ENCODE peak calls at places on chromosomes 4 and X, in five cellular contexts. W is A172, T is neural crest cell, D is pancreas, O is AG20443. H is an unnamed sample.

GRCh38 chr4:118834960-118835895 is 698 bp downstream of the SEC24D start:
- DNase-seq in W (peak), T (peak), D (peak), O (peak), H (peak)

GRCh38 chrX:97524340-97524739 is 640.6 kb downstream of the RPA4 start:
- DNase-seq in W (no peak), T (no peak), D (no peak), O (no peak), H (no peak)

GRCh38 chr4:125620066-125620850 is 305.5 kb downstream of the FAT4 start:
- DNase-seq in W (no peak), T (no peak), D (no peak), O (peak), H (peak)

GRCh38 chrX:40041915-40042314 is 55.8 kb downstream of the BCOR start:
- DNase-seq in W (no peak), T (no peak), D (no peak), O (no peak), H (no peak)

GRCh38 chr4:52982246-52982950 is 120.3 kb downstream of the RASL11B start:
- DNase-seq in W (peak), T (no peak), D (no peak), O (peak), H (peak)

GRCh38 chrX:1581132-1581531 is 10.3 kb upstream of the AKAP17A start:
- DNase-seq in W (peak), T (peak), D (no peak), O (peak), H (peak)

GRCh38 chrX:68584221-68584620 is 63.2 kb upstream of the STARD8 start:
- DNase-seq in W (no peak), T (no peak), D (no peak), O (no peak), H (no peak)

GRCh38 chrX:105315301-105315700 is 94.8 kb upstream of the TEX13A start:
- DNase-seq in W (no peak), T (no peak), D (no peak), O (no peak), H (peak)

GRCh38 chr4:114277690-114278089 is 298.2 kb upstream of the ARSJ start:
- DNase-seq in W (no peak), T (no peak), D (no peak), O (no peak), H (peak)

GRCh38 chr4:66000500-66001117 is 330.3 kb upstream of the EPHA5 start:
- DNase-seq in W (no peak), T (no peak), D (no peak), O (no peak), H (no peak)

GRCh38 chr4:48439988-48440387 is 43.2 kb upstream of the SLC10A4 start:
- DNase-seq in W (no peak), T (no peak), D (no peak), O (no peak), H (peak)

GRCh38 chr4:105550641-105551040 is 1.8 kb upstream of the ARHGEF38 start:
- DNase-seq in W (peak), T (no peak), D (no peak), O (no peak), H (no peak)

GRCh38 chr4:163132469-163133222 is 34.0 kb downstream of the NAF1 start:
- DNase-seq in W (no peak), T (no peak), D (no peak), O (no peak), H (no peak)

GRCh38 chrX:144801786-144802185 is 445.5 kb upstream of the SPANXN1 start:
- DNase-seq in W (peak), T (no peak), D (no peak), O (no peak), H (no peak)

GRCh38 chr4:94419549-94419948 is 32.2 kb upstream of the PDLIM5 start:
- DNase-seq in W (no peak), T (no peak), D (no peak), O (no peak), H (no peak)

GRCh38 chrX:152810403-152810802 is 20.2 kb downstream of the CETN2 start:
- DNase-seq in W (no peak), T (no peak), D (no peak), O (no peak), H (no peak)

GRCh38 chr4:77433102-77433733 is 172.4 kb upstream of the CXCL13 start:
- DNase-seq in W (peak), T (no peak), D (peak), O (peak), H (peak)

GRCh38 chr4:75939890-75940691 is 722 bp downstream of the NAAA start:
- DNase-seq in W (peak), T (peak), D (peak), O (peak), H (peak)

GRCh38 chr4:52932586-52933482 is 70.7 kb downstream of the RASL11B start:
- DNase-seq in W (no peak), T (no peak), D (no peak), O (peak), H (peak)

GRCh38 chrX:123899701-123900100 is 39.8 kb downstream of the XIAP start:
- DNase-seq in W (peak), T (no peak), D (no peak), O (no peak), H (peak)

GRCh38 chr4:77631276-77631675 is 25.7 kb downstream of the CXCL13 start:
- DNase-seq in W (no peak), T (no peak), D (no peak), O (no peak), H (no peak)

GRCh38 chr4:184937030-184937710 is 81.1 kb upstream of the HELT start:
- DNase-seq in W (peak), T (no peak), D (peak), O (no peak), H (no peak)

GRCh38 chr4:3391422-3391821 is 50.3 kb upstream of the HGFAC start:
- DNase-seq in W (no peak), T (no peak), D (no peak), O (no peak), H (no peak)

GRCh38 chrX:323721-324628 is 5.4 kb upstream of the GTPBP6 start:
- DNase-seq in W (peak), T (no peak), D (no peak), O (no peak), H (peak)

GRCh38 chr4:39036172-39036571 is 4.0 kb upstream of the TMEM156 start:
- DNase-seq in W (peak), T (no peak), D (no peak), O (no peak), H (peak)

GRCh38 chr4:37864786-37865185 is 26.1 kb upstream of the TBC1D1 start:
- DNase-seq in W (no peak), T (no peak), D (no peak), O (no peak), H (no peak)

GRCh38 chr4:7828011-7828720 is 111.5 kb downstream of the AFAP1 start:
- DNase-seq in W (peak), T (no peak), D (no peak), O (peak), H (peak)

GRCh38 chr4:5812506-5813229 is 80.2 kb downstream of the CRMP1 start:
- DNase-seq in W (peak), T (peak), D (no peak), O (peak), H (peak)

GRCh38 chrX:150062292-150063137 is 124.2 kb upstream of the EOLA2 start:
- DNase-seq in W (peak), T (no peak), D (peak), O (peak), H (peak)